ENCODE peak calls at places on chromosomes 13 and 19, in six cellular contexts. C, K, R, S, Z and T are unnamed samples.

GRCh38 chr19:2059422-2060201 is 8.6 kb upstream of the MKNK2 start:
- DNase-seq in C (peak; percentile 61), K (no peak), R (no peak), S (no peak), Z (peak; percentile 94), T (no peak)

GRCh38 chr13:42626461-42626860 is 52.5 kb downstream of the TNFSF11 start:
- DNase-seq in C (no peak), K (no peak), R (no peak), S (no peak), Z (no peak), T (no peak)

GRCh38 chr19:32719611-32720059 is at the start of gene TDRD12:
- DNase-seq in C (no peak), K (peak; percentile 4), R (no peak), S (no peak), Z (peak; percentile 77), T (no peak)

GRCh38 chr13:113116206-113116800 is 6.3 kb upstream of the F10 start:
- DNase-seq in C (no peak), K (no peak), R (no peak), S (no peak), Z (peak; percentile 31), T (no peak)

GRCh38 chr13:73913043-73913740 is 221.0 kb downstream of the KLF12 start:
- DNase-seq in C (no peak), K (no peak), R (no peak), S (no peak), Z (no peak), T (no peak)

GRCh38 chr19:32581704-32582164 is 744 bp downstream of the PDCD5 start:
- DNase-seq in C (peak; percentile 21), K (no peak), R (no peak), S (no peak), Z (no peak), T (no peak)

GRCh38 chr19:42427313-42427712 is at the start of gene LIPE:
- DNase-seq in C (no peak), K (no peak), R (no peak), S (no peak), Z (no peak), T (no peak)

GRCh38 chr19:5345895-5346386 is 5.3 kb upstream of the PTPRS start:
- DNase-seq in C (no peak), K (no peak), R (no peak), S (no peak), Z (no peak), T (no peak)

GRCh38 chr13:104773775-104774174 is 1707.6 kb upstream of the SLC10A2 start:
- DNase-seq in C (no peak), K (no peak), R (no peak), S (no peak), Z (no peak), T (peak; percentile 50)

GRCh38 chr19:46840157-46840942 is 10.3 kb downstream of the AP2S1 start:
- DNase-seq in C (peak; percentile 56), K (peak; percentile 15), R (peak; percentile 24), S (peak; percentile 38), Z (no peak), T (peak; percentile 44)